ENCODE peak calls at places on chromosomes 11 and 22, in seven cellular contexts. One of them, this sample, is unnamed.
A peak's percentile ranks its signal among the peaks of the same experiment; 100 is the strongest.

GRCh38 chr22:33247758-33248157 is 189.6 kb upstream of the SYN3 start:
- DNase-seq in IMR-90: no peak
- DNase-seq in ELR: no peak
- DNase-seq in HT1080: peak; percentile 4
- DNase-seq in HTR-8/SVneo: no peak
- DNase-seq in stimulated activated CD8-positive, alpha-beta memory T cell treated with anti-CD3 and anti-CD28 coated beads, Interleukin-15, amount 100 ng/mL, for 4 hours: no peak
- DNase-seq in fibroblast of gingiva: peak; percentile 14
- DNase-seq in this sample: no peak

GRCh38 chr11:73710964-73711363 is 49.9 kb downstream of the RAB6A start:
- DNase-seq in IMR-90: no peak
- DNase-seq in ELR: no peak
- DNase-seq in HT1080: no peak
- DNase-seq in HTR-8/SVneo: no peak
- DNase-seq in stimulated activated CD8-positive, alpha-beta memory T cell treated with anti-CD3 and anti-CD28 coated beads, Interleukin-15, amount 100 ng/mL, for 4 hours: no peak
- DNase-seq in fibroblast of gingiva: no peak
- DNase-seq in this sample: no peak

GRCh38 chr11:44883277-44883676 is 67.4 kb downstream of the TP53I11 start:
- DNase-seq in IMR-90: no peak
- DNase-seq in ELR: no peak
- DNase-seq in HT1080: no peak
- DNase-seq in HTR-8/SVneo: no peak
- DNase-seq in stimulated activated CD8-positive, alpha-beta memory T cell treated with anti-CD3 and anti-CD28 coated beads, Interleukin-15, amount 100 ng/mL, for 4 hours: no peak
- DNase-seq in fibroblast of gingiva: no peak
- DNase-seq in this sample: no peak

GRCh38 chr11:130612291-130612802 is 163.9 kb downstream of the ADAMTS15 start:
- DNase-seq in IMR-90: peak; percentile 73
- DNase-seq in ELR: peak; percentile 39
- DNase-seq in HT1080: peak; percentile 72
- DNase-seq in HTR-8/SVneo: no peak
- DNase-seq in stimulated activated CD8-positive, alpha-beta memory T cell treated with anti-CD3 and anti-CD28 coated beads, Interleukin-15, amount 100 ng/mL, for 4 hours: no peak
- DNase-seq in fibroblast of gingiva: peak; percentile 62
- DNase-seq in this sample: peak; percentile 94

GRCh38 chr11:45665206-45665932 is at the start of gene CHST1:
- DNase-seq in IMR-90: no peak
- DNase-seq in ELR: peak; percentile 25
- DNase-seq in HT1080: no peak
- DNase-seq in HTR-8/SVneo: peak; percentile 48
- DNase-seq in stimulated activated CD8-positive, alpha-beta memory T cell treated with anti-CD3 and anti-CD28 coated beads, Interleukin-15, amount 100 ng/mL, for 4 hours: no peak
- DNase-seq in fibroblast of gingiva: no peak
- DNase-seq in this sample: peak; percentile 27

GRCh38 chr11:7600205-7600775 is 73.0 kb downstream of the CYB5R2 start:
- DNase-seq in IMR-90: peak; percentile 78
- DNase-seq in ELR: peak; percentile 30
- DNase-seq in HT1080: peak; percentile 85
- DNase-seq in HTR-8/SVneo: peak; percentile 20
- DNase-seq in stimulated activated CD8-positive, alpha-beta memory T cell treated with anti-CD3 and anti-CD28 coated beads, Interleukin-15, amount 100 ng/mL, for 4 hours: no peak
- DNase-seq in fibroblast of gingiva: peak; percentile 96
- DNase-seq in this sample: peak; percentile 64

GRCh38 chr11:116257092-116257491 is 515.7 kb downstream of the BUD13 start:
- DNase-seq in IMR-90: no peak
- DNase-seq in ELR: no peak
- DNase-seq in HT1080: no peak
- DNase-seq in HTR-8/SVneo: no peak
- DNase-seq in stimulated activated CD8-positive, alpha-beta memory T cell treated with anti-CD3 and anti-CD28 coated beads, Interleukin-15, amount 100 ng/mL, for 4 hours: no peak
- DNase-seq in fibroblast of gingiva: no peak
- DNase-seq in this sample: no peak

GRCh38 chr11:14413307-14414072 is 54.5 kb upstream of the RRAS2 start:
- DNase-seq in IMR-90: peak; percentile 58
- DNase-seq in ELR: peak; percentile 71
- DNase-seq in HT1080: peak; percentile 45
- DNase-seq in HTR-8/SVneo: no peak
- DNase-seq in stimulated activated CD8-positive, alpha-beta memory T cell treated with anti-CD3 and anti-CD28 coated beads, Interleukin-15, amount 100 ng/mL, for 4 hours: no peak
- DNase-seq in fibroblast of gingiva: peak; percentile 71
- DNase-seq in this sample: peak; percentile 84

GRCh38 chr11:107856180-107856980 is 2.2 kb downstream of the SLC35F2 start:
- DNase-seq in IMR-90: no peak
- DNase-seq in ELR: no peak
- DNase-seq in HT1080: no peak
- DNase-seq in HTR-8/SVneo: no peak
- DNase-seq in stimulated activated CD8-positive, alpha-beta memory T cell treated with anti-CD3 and anti-CD28 coated beads, Interleukin-15, amount 100 ng/mL, for 4 hours: no peak
- DNase-seq in fibroblast of gingiva: no peak
- DNase-seq in this sample: no peak

GRCh38 chr11:119717839-119718534 is 11.0 kb downstream of the NECTIN1 start:
- DNase-seq in IMR-90: no peak
- DNase-seq in ELR: no peak
- DNase-seq in HT1080: no peak
- DNase-seq in HTR-8/SVneo: no peak
- DNase-seq in stimulated activated CD8-positive, alpha-beta memory T cell treated with anti-CD3 and anti-CD28 coated beads, Interleukin-15, amount 100 ng/mL, for 4 hours: no peak
- DNase-seq in fibroblast of gingiva: no peak
- DNase-seq in this sample: no peak

GRCh38 chr11:111735262-111736116 is 30.7 kb downstream of the PPP2R1B start:
- DNase-seq in IMR-90: peak; percentile 99
- DNase-seq in ELR: peak; percentile 99
- DNase-seq in HT1080: peak; percentile 94
- DNase-seq in HTR-8/SVneo: peak; percentile 99
- DNase-seq in stimulated activated CD8-positive, alpha-beta memory T cell treated with anti-CD3 and anti-CD28 coated beads, Interleukin-15, amount 100 ng/mL, for 4 hours: no peak
- DNase-seq in fibroblast of gingiva: peak; percentile 99
- DNase-seq in this sample: peak; percentile 100

GRCh38 chr11:87260811-87261210 is 223.1 kb downstream of the TMEM135 start:
- DNase-seq in IMR-90: no peak
- DNase-seq in ELR: peak; percentile 13
- DNase-seq in HT1080: no peak
- DNase-seq in HTR-8/SVneo: no peak
- DNase-seq in stimulated activated CD8-positive, alpha-beta memory T cell treated with anti-CD3 and anti-CD28 coated beads, Interleukin-15, amount 100 ng/mL, for 4 hours: no peak
- DNase-seq in fibroblast of gingiva: no peak
- DNase-seq in this sample: no peak

GRCh38 chr11:35246725-35247124 is 107.8 kb downstream of the CD44 start:
- DNase-seq in IMR-90: peak; percentile 62
- DNase-seq in ELR: no peak
- DNase-seq in HT1080: no peak
- DNase-seq in HTR-8/SVneo: no peak
- DNase-seq in stimulated activated CD8-positive, alpha-beta memory T cell treated with anti-CD3 and anti-CD28 coated beads, Interleukin-15, amount 100 ng/mL, for 4 hours: no peak
- DNase-seq in fibroblast of gingiva: peak; percentile 20
- DNase-seq in this sample: no peak

GRCh38 chr11:35274909-35275807 is 136.2 kb downstream of the CD44 start:
- DNase-seq in IMR-90: no peak
- DNase-seq in ELR: peak; percentile 6
- DNase-seq in HT1080: peak; percentile 18
- DNase-seq in HTR-8/SVneo: no peak
- DNase-seq in stimulated activated CD8-positive, alpha-beta memory T cell treated with anti-CD3 and anti-CD28 coated beads, Interleukin-15, amount 100 ng/mL, for 4 hours: no peak
- DNase-seq in fibroblast of gingiva: peak; percentile 88
- DNase-seq in this sample: peak; percentile 50

GRCh38 chr11:72842644-72843330 is 28.6 kb downstream of the ATG16L2 start:
- DNase-seq in IMR-90: no peak
- DNase-seq in ELR: no peak
- DNase-seq in HT1080: no peak
- DNase-seq in HTR-8/SVneo: no peak
- DNase-seq in stimulated activated CD8-positive, alpha-beta memory T cell treated with anti-CD3 and anti-CD28 coated beads, Interleukin-15, amount 100 ng/mL, for 4 hours: no peak
- DNase-seq in fibroblast of gingiva: no peak
- DNase-seq in this sample: no peak

GRCh38 chr11:104581246-104581980 is 316.8 kb downstream of the CASP12 start:
- DNase-seq in IMR-90: peak; percentile 69
- DNase-seq in ELR: peak; percentile 33
- DNase-seq in HT1080: peak; percentile 11
- DNase-seq in HTR-8/SVneo: no peak
- DNase-seq in stimulated activated CD8-positive, alpha-beta memory T cell treated with anti-CD3 and anti-CD28 coated beads, Interleukin-15, amount 100 ng/mL, for 4 hours: no peak
- DNase-seq in fibroblast of gingiva: peak; percentile 26
- DNase-seq in this sample: no peak

GRCh38 chr11:119671048-119671447 is 58.0 kb downstream of the NECTIN1 start:
- DNase-seq in IMR-90: peak; percentile 88
- DNase-seq in ELR: no peak
- DNase-seq in HT1080: peak; percentile 33
- DNase-seq in HTR-8/SVneo: no peak
- DNase-seq in stimulated activated CD8-positive, alpha-beta memory T cell treated with anti-CD3 and anti-CD28 coated beads, Interleukin-15, amount 100 ng/mL, for 4 hours: no peak
- DNase-seq in fibroblast of gingiva: peak; percentile 83
- DNase-seq in this sample: peak; percentile 87

GRCh38 chr22:20080776-20081654 is 974 bp downstream of the DGCR8 start:
- DNase-seq in IMR-90: peak; percentile 67
- DNase-seq in ELR: peak; percentile 84
- DNase-seq in HT1080: peak; percentile 51
- DNase-seq in HTR-8/SVneo: peak; percentile 19
- DNase-seq in stimulated activated CD8-positive, alpha-beta memory T cell treated with anti-CD3 and anti-CD28 coated beads, Interleukin-15, amount 100 ng/mL, for 4 hours: no peak
- DNase-seq in fibroblast of gingiva: peak; percentile 60
- DNase-seq in this sample: peak; percentile 72

GRCh38 chr22:17370036-17370765 is 941 bp downstream of the CECR2 start:
- DNase-seq in IMR-90: no peak
- DNase-seq in ELR: no peak
- DNase-seq in HT1080: no peak
- DNase-seq in HTR-8/SVneo: no peak
- DNase-seq in stimulated activated CD8-positive, alpha-beta memory T cell treated with anti-CD3 and anti-CD28 coated beads, Interleukin-15, amount 100 ng/mL, for 4 hours: no peak
- DNase-seq in fibroblast of gingiva: no peak
- DNase-seq in this sample: no peak

GRCh38 chr11:3121416-3121815 is 43.7 kb downstream of the OSBPL5 start:
- DNase-seq in IMR-90: no peak
- DNase-seq in ELR: no peak
- DNase-seq in HT1080: no peak
- DNase-seq in HTR-8/SVneo: no peak
- DNase-seq in stimulated activated CD8-positive, alpha-beta memory T cell treated with anti-CD3 and anti-CD28 coated beads, Interleukin-15, amount 100 ng/mL, for 4 hours: no peak
- DNase-seq in fibroblast of gingiva: no peak
- DNase-seq in this sample: no peak